ENCODE peak calls at places on chromosomes 12 and 14, in seven cellular contexts. H is dorsolateral prefrontal cortex, X is NCI-H774, C is left ventricle myocardium inferior, V is GM13976, Z is Right ventricle myocardium superior, I is RKO. L is an unnamed sample.

GRCh38 chr12:130017571-130018449 is 114.0 kb upstream of the TMEM132D start:
- DNase-seq in V (no peak), C (no peak), X (no peak), I (no peak), H (peak; percentile 77), Z (no peak), L (no peak)

GRCh38 chr14:72986214-72986613 is 40.7 kb downstream of the ZFYVE1 start:
- DNase-seq in C (no peak), I (peak; percentile 16), H (no peak), Z (no peak), X (no peak), V (no peak), L (no peak)

GRCh38 chr14:96362965-96363750 is at the start of the genes ATG2B and GSKIP:
- DNase-seq in H (peak; percentile 94), I (peak; percentile 89), C (peak; percentile 95), V (peak; percentile 96), X (peak; percentile 96), Z (peak; percentile 95), L (peak; percentile 86)

GRCh38 chr14:91891721-91892220 is 24.4 kb upstream of the TC2N start:
- DNase-seq in X (no peak), V (no peak), Z (no peak), H (peak; percentile 82), I (no peak), C (no peak), L (no peak)

GRCh38 chr14:57492859-57493258 is 798 bp downstream of the CCDC198 start:
- DNase-seq in Z (no peak), I (peak; percentile 20), X (no peak), C (no peak), H (no peak), V (no peak), L (peak; percentile 93)

GRCh38 chr14:20327005-20327869 is 5.8 kb downstream of the CCNB1IP1 start:
- DNase-seq in H (no peak), X (peak; percentile 58), I (peak; percentile 83), C (no peak), Z (no peak), V (peak; percentile 62), L (peak; percentile 64)

GRCh38 chr14:22699801-22700564 is 55.8 kb upstream of the OR6J1 start:
- DNase-seq in Z (no peak), I (no peak), X (no peak), V (no peak), C (no peak), H (no peak), L (no peak)

GRCh38 chr12:55707841-55708694 is at the start of gene ITGA7:
- DNase-seq in H (peak; percentile 68), C (peak; percentile 83), V (peak; percentile 86), I (no peak), Z (peak; percentile 90), X (peak; percentile 49), L (peak; percentile 83)

GRCh38 chr12:94592080-94592479 is 58.3 kb downstream of the TMCC3 start:
- DNase-seq in V (no peak), Z (no peak), H (no peak), C (no peak), X (no peak), I (no peak), L (no peak)

GRCh38 chr14:105466491-105467248 is 8.0 kb upstream of the CRIP2 start:
- DNase-seq in C (peak; percentile 85), V (no peak), Z (peak; percentile 88), X (no peak), H (no peak), I (no peak), L (no peak)

GRCh38 chr12:95988506-95989275 is 7.5 kb downstream of the HAL start:
- DNase-seq in Z (no peak), X (no peak), I (no peak), V (no peak), C (no peak), H (no peak), L (no peak)

GRCh38 chr14:101732128-101732527 is 29.4 kb upstream of the PPP2R5C start:
- DNase-seq in I (no peak), X (no peak), Z (no peak), H (no peak), V (no peak), C (no peak), L (no peak)

GRCh38 chr14:94158239-94158888 is 15.8 kb upstream of the PPP4R4 start:
- DNase-seq in C (no peak), X (no peak), V (no peak), Z (no peak), H (no peak), I (no peak), L (no peak)

GRCh38 chr12:27367078-27367477 is 34.4 kb downstream of the BMAL2 start:
- DNase-seq in X (no peak), I (peak; percentile 26), V (no peak), H (no peak), Z (no peak), C (no peak), L (no peak)

GRCh38 chr12:32874083-32874482 is 22.5 kb downstream of the PKP2 start:
- DNase-seq in H (no peak), X (no peak), C (no peak), I (no peak), V (no peak), Z (no peak), L (no peak)

GRCh38 chr12:113244015-113244983 is 23.0 kb downstream of the TPCN1 start:
- DNase-seq in H (peak; percentile 72), X (no peak), Z (peak; percentile 82), V (no peak), I (no peak), C (peak; percentile 71), L (peak; percentile 33)